ENCODE peak calls at places on chromosomes 16 and 17, in five cellular contexts. U, O, C, T and K are unnamed samples.

GRCh38 chr16:17529982-17530760 is 59.4 kb upstream of the XYLT1 start:
- DNase-seq in U (no peak), O (no peak), C (no peak), T (peak; percentile 49), K (no peak)

GRCh38 chr16:10877472-10877946 is 507 bp downstream of the CIITA start:
- DNase-seq in U (no peak), O (no peak), C (no peak), T (no peak), K (no peak)

GRCh38 chr17:14307560-14308024 is 6.7 kb downstream of the HS3ST3B1 start:
- DNase-seq in U (no peak), O (no peak), C (no peak), T (no peak), K (peak; percentile 55)

GRCh38 chr17:16294560-16294959 is 58.7 kb downstream of the CENPV start:
- DNase-seq in U (no peak), O (no peak), C (no peak), T (no peak), K (no peak)

GRCh38 chr17:39231587-39232551 is 6.1 kb upstream of the STAC2 start:
- DNase-seq in U (peak; percentile 70), O (peak; percentile 62), C (peak; percentile 37), T (no peak), K (no peak)

GRCh38 chr17:1683489-1683888 is 1.2 kb downstream of the PRPF8 start:
- DNase-seq in U (no peak), O (no peak), C (no peak), T (no peak), K (no peak)

GRCh38 chr17:48333034-48333491 is 97.0 kb downstream of the SKAP1 start:
- DNase-seq in U (no peak), O (no peak), C (no peak), T (no peak), K (no peak)

GRCh38 chr16:72404299-72404698 is 232.3 kb upstream of the PMFBP1 start:
- DNase-seq in U (no peak), O (no peak), C (no peak), T (no peak), K (no peak)

GRCh38 chr16:78303946-78304345 is 204.5 kb downstream of the WWOX start:
- DNase-seq in U (no peak), O (no peak), C (no peak), T (no peak), K (no peak)

GRCh38 chr17:63698381-63698885 is 1.5 kb downstream of the LIMD2 start:
- DNase-seq in U (no peak), O (no peak), C (no peak), T (no peak), K (no peak)

GRCh38 chr17:63824362-63824761 is 2.9 kb upstream of the PSMC5 start:
- DNase-seq in U (no peak), O (no peak), C (no peak), T (no peak), K (no peak)

GRCh38 chr17:41061969-41062368 is 2.1 kb upstream of the KRTAP2-3 start:
- DNase-seq in U (no peak), O (no peak), C (no peak), T (no peak), K (peak; percentile 99)

GRCh38 chr17:79851461-79851817 is 12.2 kb upstream of the CBX4 start:
- DNase-seq in U (peak; percentile 73), O (no peak), C (peak; percentile 57), T (no peak), K (no peak)

GRCh38 chr17:63173903-63174302 is 207.9 kb downstream of the TANC2 start:
- DNase-seq in U (no peak), O (no peak), C (no peak), T (no peak), K (no peak)

GRCh38 chr17:17681744-17682292 is 560 bp downstream of the RAI1 start:
- DNase-seq in U (no peak), O (no peak), C (peak; percentile 49), T (no peak), K (no peak)

GRCh38 chr17:596763-597644 is 117.6 kb downstream of the VPS53 start:
- DNase-seq in U (no peak), O (no peak), C (no peak), T (peak; percentile 5), K (no peak)

GRCh38 chr17:15380447-15380846 is 39.0 kb upstream of the TEKT3 start:
- DNase-seq in U (no peak), O (no peak), C (no peak), T (no peak), K (no peak)

GRCh38 chr16:58511933-58512815 is 3.1 kb upstream of the SETD6 start:
- DNase-seq in U (peak; percentile 86), O (peak; percentile 82), C (peak; percentile 87), T (no peak), K (no peak)

GRCh38 chr17:71055128-71055527 is 885.8 kb downstream of the KCNJ2 start:
- DNase-seq in U (no peak), O (no peak), C (no peak), T (no peak), K (no peak)

GRCh38 chr16:48366165-48367093 is 18.8 kb downstream of the SIAH1 start:
- DNase-seq in U (no peak), O (peak; percentile 39), C (peak; percentile 45), T (peak; percentile 64), K (peak; percentile 89)

GRCh38 chr17:74403512-74404137 is 28.3 kb upstream of the GPRC5C start:
- DNase-seq in U (no peak), O (no peak), C (no peak), T (no peak), K (no peak)

GRCh38 chr17:13393841-13394710 is 207.7 kb downstream of the HS3ST3A1 start:
- DNase-seq in U (no peak), O (peak; percentile 87), C (no peak), T (no peak), K (peak; percentile 90)

GRCh38 chr17:67378444-67379250 is 1.6 kb downstream of the PITPNC1 start:
- DNase-seq in U (peak; percentile 81), O (peak; percentile 90), C (peak; percentile 83), T (no peak), K (no peak)
- TF ChIP-seq CTCF in U (peak; percentile 58), O (peak; percentile 49), C (peak; percentile 98), T (peak; percentile 63), K (peak; percentile 33)

DNA sequence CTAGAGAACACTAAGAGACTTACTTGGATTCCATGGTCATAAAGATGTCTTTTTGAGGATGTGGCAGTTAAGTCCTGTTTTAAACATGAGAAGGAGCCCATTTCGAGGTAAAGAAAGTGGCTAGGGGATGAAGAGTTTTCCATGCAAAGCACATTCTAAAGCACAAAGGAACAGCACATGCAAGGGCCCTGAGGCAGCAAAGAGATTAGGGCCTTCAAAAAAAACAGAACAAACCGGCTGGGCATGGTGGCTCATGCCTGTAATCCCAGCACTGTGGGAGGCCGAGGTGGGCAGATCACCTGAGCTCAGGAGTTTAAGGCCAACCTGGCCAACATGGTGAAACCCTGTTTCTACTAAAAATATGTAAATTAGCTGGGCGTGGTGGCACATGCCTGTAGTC is 79.8 kb downstream of the AKAP1 start:
- DNase-seq in U (no peak), O (no peak), C (no peak), T (no peak), K (no peak)
- H3K4me3 ChIP-seq in U (no peak overlapping the region), O (no peak overlapping the region), C (no peak overlapping the region), T (no peak overlapping the region), K (no peak overlapping the region)

DNA sequence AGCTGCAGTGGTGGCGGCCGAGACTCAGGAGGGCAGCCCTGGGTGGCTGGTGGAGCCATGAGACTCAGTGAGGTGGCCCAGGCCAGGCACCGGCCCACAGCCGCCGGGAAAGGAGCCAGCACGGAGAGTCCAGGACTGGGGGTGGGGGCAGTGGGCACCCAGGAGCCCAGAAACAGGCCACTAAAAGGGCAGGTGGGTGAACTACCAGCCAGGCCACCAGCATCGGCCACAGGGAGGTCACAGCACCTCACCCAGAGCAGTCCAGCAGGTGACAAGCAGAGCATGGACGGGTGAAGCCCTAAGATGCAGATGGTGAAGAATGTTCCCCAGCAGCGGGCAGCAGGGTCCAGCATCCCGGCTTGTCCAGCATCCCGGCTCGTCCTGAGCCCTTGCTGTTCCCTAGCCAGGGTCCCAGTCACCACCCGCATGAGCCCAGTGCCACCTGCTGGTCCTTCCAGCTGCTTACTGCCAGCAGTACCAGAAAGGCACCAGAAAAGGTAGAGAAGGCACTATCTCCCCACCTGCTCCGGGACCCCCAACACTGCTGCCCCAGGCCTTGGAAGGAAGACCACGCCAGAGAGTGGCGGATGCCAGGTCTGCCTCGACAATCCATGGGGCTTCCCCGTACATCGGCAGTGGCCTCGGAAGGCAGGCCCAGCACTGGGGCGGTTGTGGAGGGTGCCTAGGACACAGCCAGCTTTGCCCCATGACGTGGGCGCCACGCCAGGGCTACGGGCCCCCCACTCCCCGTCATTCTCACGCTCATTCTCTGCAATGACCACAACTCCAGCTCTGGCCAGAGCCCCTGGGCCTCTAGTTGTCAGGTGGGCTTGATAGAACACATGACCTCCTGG is 1.6 kb downstream of the CENPX start:
- DNase-seq in U (peak; percentile 85), O (peak; percentile 74), C (peak; percentile 80), T (no peak), K (peak; percentile 42)
- TF ChIP-seq CTCF in U (peak; percentile 74), O (peak; percentile 76), C (peak; percentile 82), T (peak; percentile 78), K (peak; percentile 89)

GRCh38 chr17:81386141-81386645 is 9.1 kb upstream of the BAHCC1 start:
- DNase-seq in U (no peak), O (no peak), C (no peak), T (no peak), K (no peak)

GRCh38 chr17:81384929-81385319 is 10.3 kb upstream of the BAHCC1 start:
- DNase-seq in U (no peak), O (no peak), C (no peak), T (no peak), K (no peak)

GRCh38 chr17:81383504-81384421 is 11.5 kb upstream of the BAHCC1 start:
- DNase-seq in U (no peak), O (no peak), C (no peak), T (no peak), K (no peak)

GRCh38 chr17:81386646-81387234 is 8.5 kb upstream of the BAHCC1 start:
- DNase-seq in U (peak; percentile 68), O (peak; percentile 78), C (no peak), T (no peak), K (no peak)

DNA sequence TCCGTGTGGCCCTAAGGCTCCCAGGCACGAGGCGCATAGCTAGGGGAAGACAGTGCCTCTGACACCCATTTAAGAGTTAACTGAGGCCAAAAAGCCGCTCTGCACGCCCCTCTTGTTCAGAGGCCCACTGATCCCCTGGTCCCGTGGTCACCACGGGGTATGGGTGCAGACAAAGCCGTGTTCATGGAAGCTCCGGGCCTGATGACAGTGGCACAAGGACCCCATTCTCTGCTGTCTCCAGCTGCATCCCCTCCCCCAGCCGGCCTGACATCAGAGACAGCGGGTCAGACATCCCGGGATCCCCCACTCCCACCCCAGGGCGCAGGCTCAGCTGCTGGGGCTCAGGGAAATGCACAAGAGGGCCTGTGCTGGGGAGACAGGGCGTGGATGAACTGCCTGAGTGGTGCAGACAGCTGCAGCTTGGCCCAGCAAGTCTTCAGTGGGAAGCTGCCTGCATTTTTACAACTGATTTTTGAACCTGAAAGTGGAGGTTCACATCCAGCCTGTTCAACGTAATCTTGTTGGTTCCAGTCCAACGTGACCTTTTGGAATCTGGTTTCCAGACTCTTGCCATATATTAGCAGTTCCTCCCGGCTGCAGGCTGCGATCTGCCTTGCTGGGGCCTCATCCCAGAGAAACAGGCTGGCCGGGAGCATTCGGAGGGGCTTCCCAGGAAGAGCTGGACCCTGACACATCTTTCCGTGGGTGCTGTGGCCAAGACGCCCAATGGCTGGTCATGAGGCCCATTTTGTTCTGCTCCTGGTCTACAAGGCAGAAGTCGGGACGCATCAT is 9.7 kb upstream of the BAHCC1 start:
- DNase-seq in U (no peak), O (no peak), C (no peak), T (no peak), K (no peak)
- H3K4me3 ChIP-seq in U (peak overlapping the region; percentile 78), O (no peak overlapping the region), C (no peak overlapping the region), T (no peak overlapping the region), K (no peak overlapping the region)